ENCODE peak calls at places on chromosomes 13 and 19, in nine cellular contexts. U, Z, Q, L, B, Y, W, X and D are unnamed samples.

GRCh38 chr13:26558074-26558805 is 757 bp downstream of the WASF3 start:
- DNase-seq in W (no peak), Q (no peak), Z (peak; percentile 17), B (no peak), U (no peak), Y (no peak), X (no peak), L (peak; percentile 44), D (peak; percentile 53)

GRCh38 chr19:5896365-5897076 is 7.1 kb downstream of the NDUFA11 start:
- DNase-seq in Z (no peak), U (no peak), L (no peak), Q (no peak), X (no peak), W (no peak), Y (no peak), B (no peak), D (no peak)

GRCh38 chr13:92355213-92355612 is 871.4 kb upstream of the GPC6 start:
- DNase-seq in X (peak; percentile 2), U (no peak), Y (no peak), W (no peak), B (peak; percentile 16), L (peak; percentile 1), Z (no peak), Q (peak; percentile 1), D (no peak)

GRCh38 chr13:55577847-55578210 is 1562.9 kb upstream of the PRR20A start:
- DNase-seq in U (no peak), L (no peak), B (no peak), Y (no peak), Z (no peak), X (no peak), Q (no peak), W (no peak), D (no peak)

GRCh38 chr13:97889803-97890202 is 63.7 kb upstream of the IPO5 start:
- DNase-seq in L (peak; percentile 14), W (no peak), X (no peak), U (no peak), Z (no peak), Y (no peak), Q (no peak), B (no peak), D (peak; percentile 70)

GRCh38 chr19:38685666-38686529 is 38.4 kb downstream of the ACTN4 start:
- DNase-seq in W (no peak), X (peak; percentile 88), U (no peak), Y (no peak), L (peak; percentile 65), Q (no peak), B (no peak), Z (peak; percentile 70), D (peak; percentile 75)

GRCh38 chr13:41848435-41849255 is 112.3 kb downstream of the VWA8 start:
- DNase-seq in U (no peak), Q (no peak), X (no peak), Y (no peak), B (peak; percentile 33), W (no peak), Z (peak; percentile 9), L (no peak), D (peak; percentile 62)

GRCh38 chr13:47661076-47661475 is 340.0 kb downstream of the SUCLA2 start:
- DNase-seq in L (peak; percentile 88), W (no peak), Q (no peak), X (no peak), Z (peak; percentile 44), B (no peak), U (no peak), Y (no peak), D (no peak)

GRCh38 chr19:48169585-48169973 is 565 bp downstream of the LIG1 start:
- DNase-seq in Y (peak; percentile 93), L (peak; percentile 68), Q (peak; percentile 74), W (peak; percentile 42), U (peak; percentile 47), X (peak; percentile 89), Z (peak; percentile 66), B (peak; percentile 23), D (peak; percentile 79)

GRCh38 chr13:38566526-38566925 is 120.4 kb upstream of the FREM2 start:
- DNase-seq in Y (no peak), U (no peak), L (no peak), Z (no peak), W (no peak), Q (no peak), X (no peak), B (no peak), D (no peak)

GRCh38 chr13:113548778-113549621 is 35.6 kb upstream of the TFDP1 start:
- DNase-seq in Q (no peak), Y (no peak), B (no peak), X (no peak), U (no peak), W (no peak), L (no peak), Z (no peak), D (no peak)

GRCh38 chr19:50008532-50008931 is 16.6 kb downstream of the VRK3 start:
- DNase-seq in Y (no peak), W (no peak), B (no peak), L (peak; percentile 18), U (no peak), Q (peak; percentile 37), Z (no peak), X (peak; percentile 33), D (no peak)

GRCh38 chr19:38210458-38210987 is 13.5 kb downstream of the DPF1 start:
- DNase-seq in X (no peak), Y (no peak), Z (no peak), L (no peak), B (peak; percentile 34), Q (no peak), W (no peak), U (no peak), D (no peak)

GRCh38 chr13:63433546-63434150 is 2018.0 kb upstream of the PCDH20 start:
- DNase-seq in B (no peak), Y (no peak), Z (peak; percentile 7), Q (no peak), L (peak; percentile 60), W (no peak), U (no peak), X (peak; percentile 5), D (peak; percentile 59)

GRCh38 chr19:33302175-33302973 is at the start of gene CEBPA:
- DNase-seq in W (no peak), Q (peak; percentile 92), Y (peak; percentile 46), U (no peak), Z (peak; percentile 78), X (peak; percentile 93), L (peak; percentile 79), B (peak; percentile 39), D (peak; percentile 91)

GRCh38 chr13:49057176-49057575 is 81.5 kb downstream of the FNDC3A start:
- DNase-seq in U (no peak), X (no peak), W (no peak), B (no peak), L (no peak), Y (no peak), Q (no peak), Z (no peak), D (no peak)

GRCh38 chr13:28401303-28402056 is 93.4 kb downstream of the FLT1 start:
- DNase-seq in Q (no peak), Z (peak; percentile 0), L (peak; percentile 80), U (no peak), Y (no peak), B (peak; percentile 58), X (no peak), W (no peak), D (peak; percentile 68)

GRCh38 chr19:53192771-53193533 is at the start of gene ZNF665:
- DNase-seq in X (no peak), L (peak; percentile 88), W (peak; percentile 49), B (peak; percentile 68), Q (no peak), Y (peak; percentile 77), U (peak; percentile 24), Z (peak; percentile 75), D (peak; percentile 68)

GRCh38 chr19:18093439-18094161 is 4.0 kb upstream of the MAST3 start:
- DNase-seq in Q (peak; percentile 51), L (peak; percentile 68), Z (peak; percentile 60), X (peak; percentile 68), Y (no peak), W (no peak), U (no peak), B (no peak), D (peak; percentile 34)

GRCh38 chr19:19159534-19159933 is 10.5 kb downstream of the MEF2B start:
- DNase-seq in X (no peak), W (no peak), L (no peak), B (no peak), U (no peak), Y (no peak), Q (no peak), Z (no peak), D (no peak)

GRCh38 chr19:6276447-6276846 is 3.3 kb downstream of the MLLT1 start:
- DNase-seq in Q (no peak), Z (no peak), B (peak; percentile 47), Y (no peak), L (no peak), W (no peak), U (no peak), X (no peak), D (peak; percentile 63)

GRCh38 chr13:26946675-26947342 is 186.2 kb upstream of the GPR12 start:
- DNase-seq in U (peak; percentile 18), W (no peak), L (peak; percentile 76), Y (no peak), Z (peak; percentile 29), B (peak; percentile 18), X (peak; percentile 71), Q (peak; percentile 53), D (peak; percentile 55)

GRCh38 chr13:87003265-87003664 is 667.9 kb upstream of the SLITRK5 start:
- DNase-seq in Y (no peak), U (peak; percentile 45), X (no peak), B (no peak), W (no peak), Z (no peak), Q (no peak), L (no peak), D (no peak)

GRCh38 chr13:47288546-47288945 is 391.7 kb upstream of the HTR2A start:
- DNase-seq in X (no peak), Q (no peak), W (no peak), Y (no peak), B (no peak), U (no peak), Z (no peak), L (no peak), D (no peak)

GRCh38 chr13:25729201-25729600 is 322.6 kb downstream of the SHISA2 start:
- DNase-seq in B (no peak), Q (no peak), Z (no peak), L (no peak), X (no peak), Y (no peak), W (no peak), U (no peak), D (no peak)

GRCh38 chr19:14015454-14016035 is 9.4 kb upstream of the RFX1 start:
- DNase-seq in Y (no peak), L (no peak), Z (no peak), Q (no peak), B (no peak), U (no peak), X (no peak), W (no peak), D (no peak)

GRCh38 chr13:79919109-79919508 is 421.8 kb downstream of the SPRY2 start:
- DNase-seq in Q (no peak), U (no peak), Y (no peak), X (no peak), W (no peak), Z (no peak), B (no peak), L (no peak), D (no peak)

GRCh38 chr13:25872871-25873607 is 178.8 kb downstream of the SHISA2 start:
- DNase-seq in B (no peak), X (no peak), Q (no peak), Z (peak; percentile 48), U (no peak), W (no peak), Y (no peak), L (no peak), D (no peak)

GRCh38 chr13:75583101-75583500 is 33.5 kb downstream of the UCHL3 start:
- DNase-seq in Z (no peak), U (no peak), Q (no peak), Y (no peak), X (no peak), B (no peak), L (no peak), W (no peak), D (peak; percentile 17)

GRCh38 chr13:74134777-74135305 is 637 bp upstream of the KLF12 start:
- DNase-seq in L (peak; percentile 65), Q (peak; percentile 40), Z (no peak), U (peak; percentile 69), Y (peak; percentile 57), X (peak; percentile 48), B (no peak), W (no peak), D (peak; percentile 74)

GRCh38 chr19:37165635-37166034 is 6.9 kb downstream of the ZNF585A start:
- DNase-seq in L (no peak), Y (no peak), Z (no peak), X (no peak), B (no peak), U (no peak), Q (no peak), W (no peak), D (no peak)